ENCODE peak calls at places on chromosomes 3 and 15, in four cellular contexts. G is Panc1, B is uterus, I is lower lobe of right lung. Z is an unnamed sample.

GRCh38 chr3:152235709-152236298 is 32.9 kb upstream of the MBNL1 start:
- DNase-seq in G (no peak), B (no peak), I (no peak), Z (no peak)

GRCh38 chr3:25603703-25604102 is 61.0 kb downstream of the TOP2B start:
- DNase-seq in G (no peak), B (no peak), I (no peak), Z (no peak)

GRCh38 chr3:69300296-69300695 is 85.6 kb downstream of the FRMD4B start:
- DNase-seq in G (no peak), B (no peak), I (no peak), Z (no peak)

GRCh38 chr3:54955496-54955895 is 27.6 kb upstream of the LRTM1 start:
- DNase-seq in G (no peak), B (no peak), I (no peak), Z (no peak)

GRCh38 chr3:57974796-57975388 is 33.3 kb upstream of the FLNB start:
- DNase-seq in G (peak), B (no peak), I (no peak), Z (peak)

GRCh38 chr3:72234394-72234793 is 449.4 kb upstream of the PROK2 start:
- DNase-seq in G (no peak), B (peak), I (no peak), Z (no peak)

GRCh38 chr3:45994661-45995369 is 809 bp downstream of the FYCO1 start:
- DNase-seq in G (no peak), B (peak), I (no peak), Z (no peak)

GRCh38 chr3:123278446-123278845 is 76.7 kb downstream of the SEC22A start:
- DNase-seq in G (no peak), B (no peak), I (no peak), Z (no peak)

GRCh38 chr15:40330368-40330836 is 6.9 kb downstream of the INAFM2 start:
- DNase-seq in G (no peak), B (peak), I (peak), Z (no peak)

GRCh38 chr3:30988774-30989173 is 94.3 kb upstream of the GADL1 start:
- DNase-seq in G (no peak), B (no peak), I (no peak), Z (no peak)

GRCh38 chr3:66494964-66495581 is 5.7 kb downstream of the LRIG1 start:
- DNase-seq in G (no peak), B (no peak), I (no peak), Z (no peak)

GRCh38 chr15:39608185-39608584 is 27.3 kb downstream of the THBS1 start:
- DNase-seq in G (no peak), B (no peak), I (no peak), Z (no peak)

GRCh38 chr3:29465836-29466235 is 185.0 kb downstream of the RBMS3 start:
- DNase-seq in G (no peak), B (no peak), I (no peak), Z (no peak)

GRCh38 chr15:66765478-66766281 is 63.6 kb downstream of the SMAD6 start:
- DNase-seq in G (no peak), B (no peak), I (peak), Z (no peak)

GRCh38 chr3:115658337-115659181 is 35.2 kb downstream of the GAP43 start:
- DNase-seq in G (no peak), B (peak), I (peak), Z (peak)

GRCh38 chr15:61411941-61412510 is 182.9 kb upstream of the RORA start:
- DNase-seq in G (no peak), B (no peak), I (no peak), Z (no peak)

GRCh38 chr15:70763950-70764730 is 782 bp upstream of the UACA start:
- DNase-seq in G (no peak), B (no peak), I (no peak), Z (no peak)

GRCh38 chr15:89806217-89806564 is 8.5 kb downstream of the ANPEP start:
- DNase-seq in G (no peak), B (no peak), I (peak), Z (no peak)

GRCh38 chr3:181383760-181384159 is 328.0 kb upstream of the SOX2 start:
- DNase-seq in G (no peak), B (no peak), I (no peak), Z (no peak)

GRCh38 chr3:10352146-10352911 is 31.4 kb upstream of the SEC13 start:
- DNase-seq in G (no peak), B (no peak), I (peak), Z (no peak)

GRCh38 chr3:182465301-182466185 is 327.8 kb upstream of the ATP11B start:
- DNase-seq in G (no peak), B (no peak), I (no peak), Z (no peak)

GRCh38 chr3:45137656-45138181 is 8.5 kb downstream of the CDCP1 start:
- DNase-seq in G (no peak), B (no peak), I (no peak), Z (no peak)

GRCh38 chr3:134459506-134460041 is 26.2 kb downstream of the ANAPC13 start:
- DNase-seq in G (no peak), B (no peak), I (no peak), Z (no peak)

GRCh38 chr15:100890850-100891249 is 11.2 kb downstream of the ALDH1A3 start:
- DNase-seq in G (no peak), B (peak), I (no peak), Z (peak)

GRCh38 chr15:40582726-40583246 is 11.3 kb upstream of the KNL1 start:
- DNase-seq in G (no peak), B (no peak), I (no peak), Z (no peak)

GRCh38 chr3:168285506-168285905 is 189.8 kb upstream of the GOLIM4 start:
- DNase-seq in G (no peak), B (no peak), I (no peak), Z (no peak)

GRCh38 chr15:76865548-76865991 is 39.6 kb downstream of the SCAPER start:
- DNase-seq in G (no peak), B (no peak), I (no peak), Z (no peak)

GRCh38 chr3:40248591-40248990 is 60.9 kb upstream of the EIF1B start:
- DNase-seq in G (no peak), B (no peak), I (no peak), Z (no peak)
- TF ChIP-seq CTCF in G (no peak), B (no peak), I (no peak), Z (no peak)

GRCh38 chr3:113532698-113533533 is 561 bp downstream of the SIDT1 start:
- DNase-seq in G (no peak), B (no peak), I (peak), Z (no peak)
- TF ChIP-seq CTCF in G (no peak), B (no peak), I (no peak), Z (peak)

GRCh38 chr3:64244011-64244942 is 19.0 kb upstream of the PRICKLE2 start:
- DNase-seq in G (no peak), B (no peak), I (no peak), Z (no peak)
- TF ChIP-seq CTCF in G (peak), B (no peak), I (no peak), Z (peak)

DNA sequence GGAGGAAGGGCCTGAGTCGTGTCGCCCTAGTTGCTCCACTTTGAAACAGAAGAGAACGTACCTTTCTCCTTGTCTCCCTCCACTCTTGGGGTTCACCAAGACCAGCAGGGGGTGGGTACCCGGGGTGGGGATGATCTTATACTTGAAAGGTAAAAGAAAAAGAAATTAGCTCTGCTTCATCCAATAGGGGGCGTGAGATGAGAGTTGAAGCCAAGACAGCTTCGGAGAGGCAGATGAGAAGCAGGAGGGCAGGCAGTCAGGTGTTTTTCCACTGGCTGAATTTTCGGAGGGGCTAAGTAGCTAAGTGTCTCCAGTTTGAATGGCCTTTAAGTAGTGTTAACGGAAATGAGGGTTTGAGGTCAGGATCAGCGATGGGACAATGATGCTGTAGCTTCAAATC is 100.4 kb downstream of the DGKG start:
- DNase-seq in G (no peak), B (no peak), I (no peak), Z (no peak)
- TF ChIP-seq CTCF in G (peak), B (no peak), I (no peak), Z (peak)

Z was measured in RWPE2.